ENCODE peak calls at places on chromosomes 7 and 10, in seven cellular contexts. K is HepG2; U is A673; Z is nephron progenitor cell; T is CD4-positive, alpha-beta T cell; I is breast epithelium; Y is AG09319. S is an unnamed sample.

GRCh38 chr10:23439452-23439919 is 611 bp downstream of the OTUD1 start:
- DNase-seq in K (no peak), Y (no peak), U (no peak), Z (no peak), I (no peak), T (no peak), S (no peak)

GRCh38 chr10:74542077-74542476 is 284.3 kb upstream of the KAT6B start:
- DNase-seq in T (no peak), U (no peak), I (no peak), Z (no peak), Y (peak), K (no peak), S (no peak)

GRCh38 chr10:17445400-17445998 is 8.9 kb downstream of the ST8SIA6 start:
- DNase-seq in K (no peak), Y (no peak), Z (no peak), T (no peak), I (peak), U (no peak), S (no peak)

GRCh38 chr10:129120441-129120840 is 346.6 kb upstream of the MGMT start:
- DNase-seq in Z (no peak), Y (no peak), U (no peak), T (no peak), K (no peak), I (no peak), S (no peak)

GRCh38 chr7:92889081-92889480 is 52.7 kb upstream of the CDK6 start:
- DNase-seq in Z (no peak), T (no peak), U (no peak), I (no peak), Y (no peak), K (no peak), S (no peak)

GRCh38 chr7:19284596-19285300 is 139.5 kb upstream of the FERD3L start:
- DNase-seq in I (no peak), T (no peak), K (no peak), U (no peak), Z (no peak), Y (no peak), S (no peak)

GRCh38 chr7:130350945-130351663 is 6.5 kb downstream of the CPA5 start:
- DNase-seq in I (no peak), T (no peak), Z (peak), K (peak), Y (no peak), U (no peak), S (no peak)

GRCh38 chr7:84261509-84261908 is 66.9 kb upstream of the SEMA3A start:
- DNase-seq in Z (no peak), I (no peak), Y (no peak), T (no peak), K (no peak), U (no peak), S (no peak)

GRCh38 chr7:47480576-47481538 is 101.1 kb downstream of the TNS3 start:
- DNase-seq in I (no peak), U (no peak), Z (no peak), K (no peak), T (no peak), Y (no peak), S (no peak)

GRCh38 chr10:132264306-132264950 is 43.3 kb downstream of the STK32C start:
- DNase-seq in K (no peak), I (no peak), T (no peak), U (no peak), Z (no peak), Y (no peak), S (no peak)

GRCh38 chr10:112471878-112472487 is 25.0 kb downstream of the VTI1A start:
- DNase-seq in T (no peak), U (peak), Y (peak), K (peak), Z (no peak), I (no peak), S (peak)

GRCh38 chr7:43761919-43762318 is 3.4 kb downstream of the BLVRA start:
- DNase-seq in T (no peak), Z (no peak), I (no peak), Y (no peak), K (no peak), U (no peak), S (no peak)

GRCh38 chr10:47154762-47155161 is 145.2 kb upstream of the GDF10 start:
- DNase-seq in Z (no peak), K (no peak), T (no peak), Y (no peak), I (no peak), U (no peak), S (no peak)

GRCh38 chr10:15567952-15568351 is 151.8 kb downstream of the ITGA8 start:
- DNase-seq in Y (no peak), K (no peak), T (no peak), I (no peak), U (no peak), Z (no peak), S (no peak)

GRCh38 chr10:114239117-114239993 is at the start of gene VWA2:
- DNase-seq in K (no peak), Z (peak), Y (no peak), U (no peak), I (peak), T (peak), S (no peak)

GRCh38 chr10:48446785-48447184 is 140.3 kb downstream of the MAPK8 start:
- DNase-seq in T (no peak), U (no peak), Z (no peak), K (no peak), Y (no peak), I (no peak), S (no peak)

GRCh38 chr7:31059551-31059950 is 7.4 kb downstream of the ADCYAP1R1 start:
- DNase-seq in Y (no peak), U (no peak), K (no peak), I (no peak), T (no peak), Z (peak), S (no peak)
- TF ChIP-seq CTCF in Y (no peak), U (no peak), K (no peak), I (no peak), T (no peak), Z (no peak), S (peak)

GRCh38 chr10:82564353-82565218 is 689.6 kb downstream of the NRG3 start:
- DNase-seq in T (no peak), K (no peak), Z (no peak), Y (no peak), I (no peak), U (no peak), S (no peak)
- TF ChIP-seq CTCF in T (no peak), K (no peak), Z (no peak), Y (no peak), I (no peak), U (no peak), S (no peak)

DNA sequence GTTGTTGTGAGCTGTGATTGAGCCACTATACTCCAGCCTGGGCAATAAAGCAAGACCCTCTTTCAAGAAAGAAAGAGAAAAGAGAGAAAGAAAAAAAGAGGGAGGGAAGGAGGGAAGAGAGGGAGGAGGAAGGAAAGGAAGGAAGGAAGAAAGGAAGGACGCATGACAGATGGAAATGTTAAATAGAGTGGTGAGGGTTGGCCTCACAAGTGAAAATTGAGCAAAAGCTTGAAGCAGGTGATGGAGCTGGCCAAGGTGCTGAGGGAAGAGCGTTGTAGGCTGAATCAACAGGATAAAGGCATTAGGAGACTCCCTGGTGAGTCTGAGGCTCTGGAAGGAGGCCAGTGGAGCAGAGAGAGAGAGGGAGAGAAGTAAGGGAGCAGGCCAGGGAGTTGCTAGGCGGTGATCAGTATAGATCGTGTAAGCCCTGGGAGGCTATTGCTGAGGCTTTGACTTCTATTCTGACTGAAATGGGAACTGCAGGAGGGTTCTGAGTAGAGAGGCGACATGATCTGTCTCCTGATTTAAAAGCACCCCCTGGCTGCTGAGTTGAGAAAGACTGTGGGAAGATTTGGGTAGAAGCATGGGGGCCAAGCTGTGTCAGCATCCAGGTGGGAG is 26.5 kb upstream of the TMEM248 start:
- DNase-seq in K (no peak), Z (peak), T (no peak), Y (no peak), U (peak), I (no peak), S (no peak)
- TF ChIP-seq CTCF in K (no peak), Z (no peak), T (no peak), Y (no peak), U (peak), I (no peak), S (no peak)

GRCh38 chr7:95776561-95777185 is 4.3 kb downstream of the DYNC1I1 start:
- DNase-seq in U (no peak), Z (no peak), I (no peak), K (no peak), T (no peak), Y (no peak), S (no peak)

GRCh38 chr7:95777266-95777665 is 4.9 kb downstream of the DYNC1I1 start:
- DNase-seq in U (no peak), T (no peak), K (no peak), I (no peak), Z (no peak), Y (no peak), S (no peak)

GRCh38 chr7:95772771-95773581 is 622 bp downstream of the DYNC1I1 start:
- DNase-seq in U (peak), Z (no peak), T (no peak), I (no peak), K (no peak), Y (no peak), S (peak)

GRCh38 chr7:95766657-95767056 is 5.7 kb upstream of the DYNC1I1 start:
- DNase-seq in I (no peak), U (no peak), K (no peak), Y (no peak), T (no peak), Z (no peak), S (no peak)

GRCh38 chr7:95772298-95772770 is at the start of gene DYNC1I1:
- DNase-seq in K (peak), U (peak), Z (peak), T (no peak), Y (peak), I (peak), S (peak)
- TF ChIP-seq CTCF in K (no peak), U (peak), Z (no peak), T (no peak), Y (no peak), I (no peak), S (no peak)

GRCh38 chr10:94011296-94011695 is 17.6 kb downstream of the PLCE1 start:
- DNase-seq in Y (no peak), T (no peak), Z (no peak), K (no peak), I (no peak), U (no peak), S (no peak)
- TF ChIP-seq CTCF in Y (no peak), T (no peak), Z (no peak), K (no peak), I (no peak), U (no peak), S (no peak)

GRCh38 chr10:63901228-63901627 is 380.0 kb downstream of the REEP3 start:
- DNase-seq in Z (no peak), U (no peak), Y (no peak), I (no peak), T (no peak), K (no peak), S (no peak)
- TF ChIP-seq CTCF in Z (peak), U (peak), Y (peak), I (no peak), T (no peak), K (peak), S (peak)

GRCh38 chr10:33216661-33217427 is 117.6 kb downstream of the NRP1 start:
- DNase-seq in U (peak), Y (no peak), I (no peak), T (no peak), K (peak), Z (no peak), S (no peak)
- TF ChIP-seq CTCF in U (no peak), Y (no peak), I (no peak), T (no peak), K (no peak), Z (no peak), S (no peak)

GRCh38 chr10:103396789-103397087 is 312 bp downstream of the PDCD11 start:
- DNase-seq in K (no peak), I (no peak), Z (no peak), U (no peak), Y (no peak), T (no peak), S (no peak)
- TF ChIP-seq CTCF in K (no peak), I (no peak), Z (no peak), U (peak), Y (no peak), T (no peak), S (peak)

GRCh38 chr7:99313204-99313573 is 12.5 kb upstream of the ARPC1A start:
- DNase-seq in I (no peak), U (no peak), K (no peak), Y (no peak), T (no peak), Z (no peak), S (no peak)
- TF ChIP-seq CTCF in I (no peak), U (no peak), K (no peak), Y (no peak), T (peak), Z (no peak), S (no peak)

DNA sequence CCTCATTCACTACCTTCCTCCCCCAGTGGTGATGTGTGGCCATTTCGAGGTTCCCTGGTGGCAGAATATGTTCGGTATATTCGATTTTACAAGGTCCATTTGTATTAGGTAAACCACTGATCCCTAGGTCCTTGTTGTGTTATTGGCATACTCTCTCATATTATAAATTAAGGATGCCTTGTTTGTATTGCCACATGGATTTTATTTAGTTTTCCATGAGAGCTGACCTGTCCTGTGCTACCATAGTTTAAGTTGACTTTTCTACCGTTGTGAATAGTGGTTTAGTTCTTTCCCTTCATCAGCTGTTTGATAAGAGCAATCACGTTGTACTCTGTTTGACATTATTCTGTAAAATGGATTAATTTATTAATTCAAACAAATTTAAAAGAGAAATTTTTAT is 29.4 kb downstream of the ZNRF2 start:
- DNase-seq in Y (no peak), U (no peak), K (no peak), Z (no peak), T (no peak), I (no peak), S (no peak)
- TF ChIP-seq CTCF in Y (no peak), U (no peak), K (no peak), Z (no peak), T (no peak), I (no peak), S (no peak)

S was measured in D721Med.